ENCODE peak calls at places on chromosomes 7 and 10, in eight cellular contexts. Y is GM23338, T is GM13977, P is astrocyte of the cerebellum, I is lung, W is endothelial cell, V is fibroblast of lung, E is GM12864. N is an unnamed sample.

GRCh38 chr10:109456566-109457361 is 466.5 kb downstream of the XPNPEP1 start:
- DNase-seq in V (no peak), P (no peak), I (no peak), W (peak), Y (peak), E (no peak), T (no peak), N (peak)

GRCh38 chr10:5604236-5604925 is 62.0 kb downstream of the ASB13 start:
- DNase-seq in T (no peak), V (no peak), I (no peak), Y (no peak), P (no peak), E (no peak), W (no peak), N (no peak)

GRCh38 chr7:36054642-36055041 is 98.4 kb upstream of the EEPD1 start:
- DNase-seq in T (no peak), P (no peak), Y (no peak), V (no peak), E (no peak), I (no peak), W (no peak), N (no peak)

GRCh38 chr10:91590904-91591791 is 41.7 kb downstream of the PPP1R3C start:
- DNase-seq in T (no peak), Y (no peak), P (no peak), E (no peak), V (peak), W (no peak), I (no peak), N (no peak)

GRCh38 chr10:122234416-122234815 is 36.7 kb upstream of the BTBD16 start:
- DNase-seq in P (no peak), W (no peak), I (no peak), Y (no peak), V (no peak), T (no peak), E (no peak), N (no peak)

GRCh38 chr10:127402596-127403409 is 146.3 kb upstream of the NPS start:
- DNase-seq in I (no peak), Y (no peak), T (no peak), V (no peak), P (no peak), E (no peak), W (no peak), N (no peak)

GRCh38 chr10:70162157-70162891 is 8.0 kb downstream of the SAR1A start:
- DNase-seq in I (no peak), E (no peak), P (no peak), W (no peak), Y (no peak), T (no peak), V (no peak), N (no peak)

GRCh38 chr7:107068156-107068555 is 23.7 kb downstream of the PRKAR2B start:
- DNase-seq in P (no peak), V (peak), E (no peak), W (no peak), I (no peak), T (no peak), Y (no peak), N (no peak)

GRCh38 chr10:73218466-73219191 is 28.4 kb downstream of the DNAJC9 start:
- DNase-seq in V (peak), Y (peak), P (peak), E (no peak), I (no peak), W (no peak), T (no peak), N (peak)

GRCh38 chr7:19235680-19236079 is 90.5 kb upstream of the FERD3L start:
- DNase-seq in I (no peak), P (no peak), Y (no peak), W (no peak), V (no peak), T (no peak), E (no peak), N (no peak)

GRCh38 chr10:113316506-113316905 is 236.3 kb upstream of the HABP2 start:
- DNase-seq in V (no peak), I (no peak), T (no peak), E (no peak), P (no peak), Y (peak), W (no peak), N (no peak)
- TF ChIP-seq CTCF in V (no peak), I (no peak), T (no peak), E (no peak), P (peak), Y (peak), W (no peak), N (no peak)

DNA sequence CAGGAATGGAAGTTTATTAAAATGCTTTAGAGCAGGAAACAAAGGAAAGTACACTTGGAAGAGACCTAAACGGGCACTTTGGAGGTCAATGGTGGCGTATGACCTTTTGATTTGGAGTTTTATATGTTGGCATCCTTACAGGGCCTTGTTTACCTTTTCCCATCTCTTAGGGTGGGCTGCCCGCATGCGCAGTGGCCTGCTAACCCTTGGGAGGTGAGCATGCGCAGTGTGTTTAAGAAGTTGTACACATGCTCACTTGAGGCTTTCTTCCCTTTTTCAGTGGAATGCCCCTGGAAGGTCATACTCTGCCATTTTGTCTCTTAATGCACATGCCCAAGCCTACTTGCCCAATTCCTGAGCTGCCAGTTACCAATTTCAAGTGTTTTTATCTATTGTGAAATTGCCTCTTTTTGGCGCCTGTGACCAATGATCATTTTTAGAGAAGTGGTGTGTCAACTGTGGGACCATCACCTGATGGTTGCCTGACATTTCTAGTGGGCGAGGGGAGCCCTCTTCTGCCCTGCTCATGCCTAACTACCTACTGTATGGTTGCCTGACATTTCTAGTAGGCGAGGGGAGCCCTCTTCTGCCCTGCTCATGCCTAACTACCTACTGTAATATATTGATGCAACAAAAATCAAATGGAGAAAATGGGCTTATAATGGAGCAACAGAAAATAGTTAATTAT is 138.0 kb downstream of the PPP1R9A start:
- DNase-seq in Y (peak), W (no peak), T (no peak), E (no peak), P (no peak), I (no peak), V (peak), N (no peak)
- TF ChIP-seq CTCF in Y (peak), W (no peak), T (peak), E (peak), P (peak), I (no peak), V (peak), N (no peak)

GRCh38 chr10:103901299-103901698 is 16.7 kb downstream of the STN1 start:
- DNase-seq in E (no peak), I (no peak), T (no peak), Y (no peak), W (no peak), P (no peak), V (no peak), N (no peak)
- TF ChIP-seq CTCF in E (no peak), I (no peak), T (peak), Y (no peak), W (no peak), P (no peak), V (no peak), N (no peak)

GRCh38 chr7:98730331-98730730 is 113.2 kb downstream of the NPTX2 start:
- DNase-seq in V (no peak), Y (peak), P (no peak), T (no peak), W (no peak), I (no peak), E (no peak), N (no peak)

GRCh38 chr7:98737176-98737575 is 120.1 kb downstream of the NPTX2 start:
- DNase-seq in P (no peak), T (no peak), W (no peak), Y (no peak), I (no peak), E (no peak), V (no peak), N (no peak)

GRCh38 chr7:98735801-98736200 is 118.7 kb downstream of the NPTX2 start:
- DNase-seq in P (no peak), E (no peak), I (no peak), W (no peak), Y (no peak), V (no peak), T (no peak), N (no peak)

GRCh38 chr7:98731651-98732050 is 114.6 kb downstream of the NPTX2 start:
- DNase-seq in I (no peak), W (no peak), T (no peak), Y (no peak), P (no peak), E (no peak), V (no peak), N (no peak)

DNA sequence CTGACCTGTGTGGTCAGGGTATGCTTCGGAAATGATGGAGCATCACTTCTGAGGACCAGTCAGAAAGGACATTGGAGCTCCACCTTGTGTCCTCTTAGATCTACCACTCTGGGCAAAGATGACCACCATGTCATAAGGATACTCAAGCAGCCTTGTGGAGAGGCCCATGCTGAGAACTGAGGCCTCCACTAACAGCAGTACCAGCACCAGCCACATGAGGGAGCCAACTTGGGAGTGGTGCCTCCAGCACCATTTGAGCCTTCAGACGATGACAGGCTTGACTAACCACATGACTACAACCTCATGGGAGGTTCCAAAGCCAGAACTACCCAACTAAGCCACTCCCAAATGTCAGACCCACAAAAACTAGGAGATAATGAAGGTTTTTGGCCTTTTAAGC is 116.0 kb downstream of the NPTX2 start:
- DNase-seq in V (peak), E (peak), W (peak), P (no peak), Y (peak), I (no peak), T (peak), N (peak)
- TF ChIP-seq CTCF in V (peak), E (peak), W (peak), P (peak), Y (peak), I (no peak), T (peak), N (peak)

GRCh38 chr7:146119016-146119415 is 2.4 kb downstream of the CNTNAP2 start:
- DNase-seq in W (no peak), V (no peak), P (no peak), E (no peak), I (no peak), Y (no peak), T (no peak), N (no peak)
- TF ChIP-seq CTCF in W (no peak), V (no peak), P (no peak), E (no peak), I (no peak), Y (no peak), T (no peak), N (no peak)